ENCODE peak calls at places on chromosomes 16 and 17, in four cellular contexts. Q, G, H and M are unnamed samples.

GRCh38 chr17:75878174-75878998 is at the start of gene TRIM47:
- DNase-seq in G (peak; percentile 49), H (peak; percentile 72), Q (peak; percentile 56), M (peak; percentile 77)

GRCh38 chr17:40179923-40180659 is 2.8 kb downstream of the RAPGEFL1 start:
- DNase-seq in H (no peak), Q (peak; percentile 75), G (no peak), M (no peak)

GRCh38 chr17:35376245-35376644 is 2.8 kb upstream of the SLFN11 start:
- DNase-seq in G (no peak), Q (no peak), H (no peak), M (no peak)

GRCh38 chr17:5135726-5136579 is 20.1 kb downstream of the USP6 start:
- DNase-seq in G (no peak), Q (no peak), H (peak; percentile 50), M (no peak)

GRCh38 chr16:81313731-81314602 is 795 bp upstream of the GAN start:
- DNase-seq in G (no peak), H (no peak), Q (no peak), M (peak; percentile 94)

GRCh38 chr16:71540-72341 is 690 bp downstream of the RHBDF1 start:
- DNase-seq in Q (peak; percentile 63), G (peak; percentile 65), H (peak; percentile 92), M (peak; percentile 97)

GRCh38 chr17:66483946-66484345 is 181.5 kb downstream of the PRKCA start:
- DNase-seq in H (no peak), Q (no peak), G (no peak), M (no peak)

GRCh38 chr16:20826039-20826566 is 19.8 kb downstream of the REXO5 start:
- DNase-seq in H (no peak), Q (no peak), G (no peak), M (no peak)

GRCh38 chr16:4534151-4534790 is 4.3 kb downstream of the CDIP1 start:
- DNase-seq in H (no peak), Q (no peak), G (no peak), M (no peak)

GRCh38 chr17:74190154-74190553 is 13.3 kb upstream of the RPL38 start:
- DNase-seq in Q (peak; percentile 51), H (no peak), G (no peak), M (peak; percentile 71)

GRCh38 chr17:40312131-40312731 is 3.3 kb downstream of the RARA start:
- DNase-seq in G (no peak), H (no peak), Q (no peak), M (no peak)

GRCh38 chr16:63922563-63922962 is 1199.3 kb downstream of the CDH11 start:
- DNase-seq in H (no peak), Q (peak; percentile 23), G (no peak), M (no peak)

GRCh38 chr17:27521281-27522027 is 65.2 kb downstream of the KSR1 start:
- DNase-seq in H (no peak), Q (no peak), G (no peak), M (no peak)

GRCh38 chr17:82400830-82401229 is 17.3 kb upstream of the HEXD start:
- DNase-seq in G (no peak), H (no peak), Q (no peak), M (no peak)

GRCh38 chr17:75344664-75345063 is 55.4 kb upstream of the SLC25A19 start:
- DNase-seq in G (no peak), H (no peak), Q (no peak), M (peak; percentile 33)

GRCh38 chr17:71963791-71964190 is 157.0 kb upstream of the SOX9 start:
- DNase-seq in H (no peak), G (no peak), Q (no peak), M (no peak)

GRCh38 chr17:14833201-14833773 is 431.8 kb downstream of the PMP22 start:
- DNase-seq in G (no peak), H (no peak), Q (peak; percentile 56), M (no peak)

GRCh38 chr16:57115504-57116182 is 23.3 kb downstream of the CPNE2 start:
- DNase-seq in H (no peak), Q (peak; percentile 89), G (no peak), M (peak; percentile 60)

GRCh38 chr17:80274317-80274716 is 13.7 kb downstream of the RNF213 start:
- DNase-seq in H (no peak), G (no peak), Q (no peak), M (peak; percentile 31)

GRCh38 chr17:44005527-44005864 is 1.1 kb downstream of the NAGS start:
- DNase-seq in H (no peak), Q (no peak), G (no peak), M (no peak)

GRCh38 chr17:44005865-44006580 is 1.6 kb downstream of the NAGS start:
- DNase-seq in H (no peak), Q (peak; percentile 24), G (peak; percentile 35), M (peak; percentile 77)

GRCh38 chr17:44008205-44008909 is 3.9 kb downstream of the NAGS start:
- DNase-seq in H (no peak), G (no peak), Q (no peak), M (peak; percentile 65)

GRCh38 chr17:44007346-44008204 is 3.2 kb downstream of the NAGS start:
- DNase-seq in H (no peak), Q (no peak), G (no peak), M (no peak)

GRCh38 chr17:44006581-44007345 is 2.3 kb downstream of the NAGS start:
- DNase-seq in G (peak; percentile 98), Q (peak; percentile 99), H (peak; percentile 98), M (peak; percentile 99)
- TF ChIP-seq CTCF in G (peak; percentile 67), Q (peak; percentile 75), H (peak; percentile 71), M (peak; percentile 52)

GRCh38 chr17:32264140-32264799 is 1.4 kb upstream of the RHBDL3 start:
- DNase-seq in G (no peak), H (no peak), Q (no peak), M (peak; percentile 82)
- TF ChIP-seq CTCF in G (peak; percentile 18), H (peak; percentile 25), Q (no peak), M (peak; percentile 34)

GRCh38 chr17:68600123-68600880 is 865 bp downstream of the FAM20A start:
- DNase-seq in G (peak; percentile 80), H (no peak), Q (no peak), M (peak; percentile 84)
- TF ChIP-seq CTCF in G (peak; percentile 26), H (peak; percentile 67), Q (peak; percentile 5), M (peak; percentile 73)

GRCh38 chr16:27268376-27269299 is at the start of gene NSMCE1:
- DNase-seq in G (peak; percentile 92), Q (peak; percentile 96), H (peak; percentile 99), M (peak; percentile 97)
- TF ChIP-seq CTCF in G (no peak), Q (peak; percentile 20), H (peak; percentile 35), M (no peak)

GRCh38 chr16:30797670-30798309 is 10.8 kb upstream of the ZNF629 start:
- DNase-seq in H (no peak), Q (no peak), G (no peak), M (no peak)
- TF ChIP-seq CTCF in H (no peak), Q (no peak), G (no peak), M (peak; percentile 28)

GRCh38 chr17:42192189-42193126 is 1.8 kb downstream of the GHDC start:
- DNase-seq in H (no peak), G (no peak), Q (no peak), M (no peak)

GRCh38 chr17:42191209-42191608 is 3.1 kb downstream of the GHDC start:
- DNase-seq in G (no peak), Q (no peak), H (no peak), M (peak; percentile 22)

GRCh38 chr17:42190491-42191180 is 3.7 kb downstream of the GHDC start:
- DNase-seq in H (no peak), G (no peak), Q (no peak), M (no peak)

GRCh38 chr17:42194133-42194899 is at the start of gene GHDC:
- DNase-seq in G (peak; percentile 77), H (peak; percentile 88), Q (peak; percentile 67), M (peak; percentile 91)

DNA sequence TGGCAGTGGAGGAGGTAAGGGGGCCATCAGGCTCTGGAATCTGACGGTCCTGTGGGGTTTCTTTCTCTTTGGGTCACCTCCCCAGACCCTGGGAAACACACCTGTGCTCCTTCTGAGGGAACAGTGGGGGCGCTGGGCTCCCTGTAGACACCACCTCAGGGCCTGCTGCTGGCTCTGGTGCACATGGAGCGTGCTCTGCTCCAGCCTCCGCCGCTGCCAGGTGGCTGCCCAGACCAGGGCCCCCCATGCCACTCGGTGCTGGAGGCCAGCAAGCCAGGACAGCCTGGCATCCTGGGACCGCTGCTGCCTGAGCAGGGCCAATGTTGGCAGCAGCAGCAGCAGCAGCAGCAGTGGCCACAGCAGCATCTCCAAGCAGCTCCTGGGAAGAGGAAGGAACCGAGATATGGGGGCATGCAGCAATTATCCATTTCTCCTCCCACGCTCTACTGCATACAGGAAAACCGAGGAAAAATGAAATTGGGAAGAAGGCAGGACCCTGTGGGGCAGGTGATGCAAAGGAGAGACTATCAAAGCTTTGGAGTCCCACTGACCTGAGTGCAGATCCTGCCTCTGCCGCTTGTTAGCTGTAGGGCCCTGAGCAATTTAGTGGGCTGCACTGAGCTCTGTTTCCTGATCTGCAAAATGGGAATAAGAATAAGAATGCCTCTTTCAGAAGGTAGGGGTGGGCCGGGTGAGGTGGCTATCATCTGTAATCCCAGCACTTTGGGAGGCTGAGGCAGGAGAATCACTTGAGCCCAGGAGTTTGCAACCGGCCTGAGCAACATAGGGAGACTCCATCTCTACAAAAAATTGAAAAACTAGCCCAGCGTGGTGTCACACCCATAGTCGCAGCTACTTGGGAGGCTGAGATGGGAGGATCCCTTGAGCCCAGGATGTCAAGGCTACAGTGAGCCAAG is 820 bp downstream of the GHDC start:
- DNase-seq in H (no peak), Q (no peak), G (no peak), M (peak; percentile 24)
- TF ChIP-seq CTCF in H (no peak), Q (no peak), G (no peak), M (peak; percentile 34)

GRCh38 chr16:74064120-74064735 is 232.4 kb upstream of the PSMD7 start:
- DNase-seq in G (no peak), Q (no peak), H (no peak), M (no peak)
- TF ChIP-seq CTCF in G (no peak), Q (no peak), H (no peak), M (no peak)

GRCh38 chr17:50596191-50597037 is 35.9 kb downstream of the CACNA1G start:
- DNase-seq in Q (no peak), G (no peak), H (no peak), M (peak; percentile 91)
- TF ChIP-seq CTCF in Q (peak; percentile 41), G (peak; percentile 30), H (peak; percentile 47), M (peak; percentile 72)